ENCODE peak calls at places on chromosomes 3 and 15, in four cellular contexts. W is H1, V is mesenchymal stem cell, P is transverse colon. Z is an unnamed sample.
A peak's percentile ranks its signal among the peaks of the same experiment; 100 is the strongest.

GRCh38 chr3:127589600-127590281 is 792 bp downstream of the TPRA1 start:
- DNase-seq in W (peak; percentile 61), V (peak; percentile 33), P (peak; percentile 19), Z (no peak)

GRCh38 chr3:186307594-186307993 is 54.4 kb downstream of the DGKG start:
- DNase-seq in W (no peak), V (peak; percentile 63), P (no peak), Z (no peak)

GRCh38 chr3:121493431-121493830 is 52.4 kb downstream of the POLQ start:
- DNase-seq in W (no peak), V (no peak), P (no peak), Z (no peak)

GRCh38 chr3:146589899-146590508 is 15.1 kb downstream of the PLSCR5 start:
- DNase-seq in W (no peak), V (peak; percentile 53), P (peak; percentile 12), Z (no peak)

GRCh38 chr3:66432767-66433521 is 67.9 kb downstream of the LRIG1 start:
- DNase-seq in W (no peak), V (no peak), P (no peak), Z (no peak)

GRCh38 chr3:184602406-184603155 is 41.0 kb downstream of the EPHB3 start:
- DNase-seq in W (peak; percentile 66), V (peak; percentile 34), P (no peak), Z (no peak)

GRCh38 chr3:165837058-165837525 is at the start of gene BCHE:
- DNase-seq in W (no peak), V (peak; percentile 76), P (no peak), Z (no peak)

GRCh38 chr3:10205461-10206165 is 40.9 kb downstream of the IRAK2 start:
- DNase-seq in W (no peak), V (peak; percentile 85), P (no peak), Z (no peak)

GRCh38 chr15:41838400-41838897 is at the start of gene PLA2G4B:
- DNase-seq in W (no peak), V (no peak), P (peak; percentile 82), Z (peak; percentile 68)

GRCh38 chr3:72888546-72889309 is 882 bp downstream of the GXYLT2 start:
- DNase-seq in W (peak; percentile 53), V (peak; percentile 58), P (peak; percentile 39), Z (no peak)

GRCh38 chr3:151210676-151211381 is 7.8 kb upstream of the GPR171 start:
- DNase-seq in W (no peak), V (no peak), P (peak; percentile 36), Z (no peak)

GRCh38 chr3:149343951-149344350 is 10.5 kb upstream of the TM4SF18 start:
- DNase-seq in W (no peak), V (no peak), P (no peak), Z (no peak)
- H3K27ac ChIP-seq in W (no peak overlapping the region), V (no peak overlapping the region), P (no peak overlapping the region), Z (no peak overlapping the region)

GRCh38 chr3:13480340-13481318 is 523 bp downstream of the HDAC11 start:
- DNase-seq in W (no peak), V (peak; percentile 34), P (peak; percentile 50), Z (no peak)
- H3K27ac ChIP-seq in W (no peak overlapping the region), V (no peak overlapping the region), P (peak overlapping the region; percentile 92), Z (no peak overlapping the region)

DNA sequence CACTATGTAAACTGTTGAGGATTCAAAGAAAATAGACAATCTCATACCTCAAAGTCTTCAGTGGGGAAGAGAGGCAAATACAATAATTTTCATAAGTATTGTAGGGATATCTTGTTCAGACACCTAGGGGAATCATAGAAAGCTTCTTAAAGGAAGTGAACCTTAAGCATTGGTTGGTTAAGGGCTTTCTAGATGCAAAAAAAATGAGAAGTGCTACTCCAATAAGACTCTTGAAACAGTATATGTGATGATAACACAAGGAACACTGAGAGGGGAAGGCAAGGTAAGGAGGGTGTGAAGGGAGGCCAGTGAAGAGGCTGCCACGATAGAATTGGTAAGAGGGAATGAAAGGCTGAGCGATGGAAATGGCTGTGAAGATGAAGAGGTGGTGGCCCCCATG is 104.1 kb downstream of the TPRG1 start:
- DNase-seq in W (no peak), V (no peak), P (no peak), Z (no peak)
- H3K27ac ChIP-seq in W (no peak overlapping the region), V (no peak overlapping the region), P (no peak overlapping the region), Z (peak overlapping the region; percentile 84)

GRCh38 chr3:2510746-2511145 is 412.1 kb downstream of the CNTN4 start:
- DNase-seq in W (no peak), V (no peak), P (no peak), Z (no peak)
- H3K27ac ChIP-seq in W (no peak overlapping the region), V (no peak overlapping the region), P (no peak overlapping the region), Z (no peak overlapping the region)

GRCh38 chr3:30253832-30254231 is 352.6 kb upstream of the TGFBR2 start:
- DNase-seq in W (no peak), V (no peak), P (no peak), Z (no peak)

GRCh38 chr3:30259730-30260129 is 346.7 kb upstream of the TGFBR2 start:
- DNase-seq in W (no peak), V (no peak), P (no peak), Z (no peak)

GRCh38 chr3:30258426-30259392 is 347.7 kb upstream of the TGFBR2 start:
- DNase-seq in W (no peak), V (peak; percentile 32), P (no peak), Z (no peak)

GRCh38 chr3:30260747-30261146 is 345.7 kb upstream of the TGFBR2 start:
- DNase-seq in W (no peak), V (no peak), P (no peak), Z (no peak)

GRCh38 chr3:30256474-30256873 is 349.9 kb upstream of the TGFBR2 start:
- DNase-seq in W (no peak), V (peak; percentile 73), P (no peak), Z (no peak)
- H3K27ac ChIP-seq in W (no peak overlapping the region), V (no peak overlapping the region), P (no peak overlapping the region), Z (no peak overlapping the region)

GRCh38 chr15:31326729-31327673 is at the start of gene KLF13:
- DNase-seq in W (no peak), V (peak; percentile 72), P (peak; percentile 76), Z (peak; percentile 34)

GRCh38 chr15:31324739-31325431 is 1.8 kb upstream of the KLF13 start:
- DNase-seq in W (no peak), V (no peak), P (no peak), Z (no peak)

GRCh38 chr15:31327674-31328424 is 1.2 kb downstream of the KLF13 start:
- DNase-seq in W (peak; percentile 70), V (peak; percentile 52), P (peak; percentile 82), Z (no peak)

GRCh38 chr15:31325432-31325975 is 1.1 kb upstream of the KLF13 start:
- DNase-seq in W (no peak), V (no peak), P (peak; percentile 77), Z (no peak)

GRCh38 chr15:31325976-31326728 is 483 bp upstream of the KLF13 start:
- DNase-seq in W (peak; percentile 99), V (peak; percentile 97), P (peak; percentile 99), Z (peak; percentile 92)
- H3K27ac ChIP-seq in W (peak overlapping the region; percentile 55), V (peak overlapping the region; percentile 52), P (peak overlapping the region; percentile 100), Z (peak overlapping the region; percentile 95)

GRCh38 chr3:156341324-156341723 is 213.6 kb downstream of the SSR3 start:
- DNase-seq in W (no peak), V (no peak), P (no peak), Z (no peak)
- H3K27ac ChIP-seq in W (no peak overlapping the region), V (no peak overlapping the region), P (no peak overlapping the region), Z (no peak overlapping the region)

DNA sequence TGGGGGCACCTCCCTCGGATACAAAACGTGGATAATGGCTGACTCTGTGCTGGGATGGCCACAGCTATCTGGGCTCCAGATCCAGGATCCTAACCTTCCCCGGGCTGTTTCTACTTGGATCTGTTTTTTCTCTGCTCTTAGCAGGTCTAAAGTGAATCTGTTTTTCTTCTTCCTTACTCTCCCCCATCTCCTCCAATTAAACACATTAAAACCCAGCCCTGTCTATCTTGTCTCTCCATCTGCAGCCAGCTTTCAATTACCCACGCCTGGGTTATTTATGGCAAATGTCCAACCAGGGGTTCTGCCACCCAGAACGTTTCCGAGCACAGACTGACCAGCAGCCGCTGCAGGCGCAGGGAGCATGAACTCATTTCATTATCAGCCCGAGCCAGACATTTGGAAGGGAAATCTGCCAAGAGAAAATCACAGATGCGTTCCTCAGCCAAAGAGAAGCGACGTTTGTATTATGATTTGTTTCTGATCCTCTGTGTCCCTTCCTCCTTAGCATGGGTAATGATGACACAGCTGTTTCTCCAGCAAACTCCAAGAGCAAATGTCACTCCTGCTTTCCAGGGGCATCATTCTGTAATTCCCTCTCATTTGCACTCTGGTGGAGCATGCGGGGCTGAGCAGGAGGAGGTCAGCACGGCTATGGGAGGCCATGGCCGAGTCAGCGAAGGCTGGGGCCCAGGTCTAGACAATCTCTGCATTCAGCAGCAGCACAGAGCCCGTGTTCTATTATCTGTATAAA is 42.0 kb downstream of the UMPS start:
- DNase-seq in W (no peak), V (peak; percentile 90), P (no peak), Z (no peak)
- H3K27ac ChIP-seq in W (no peak overlapping the region), V (peak overlapping the region; percentile 78), P (peak overlapping the region; percentile 72), Z (no peak overlapping the region)

GRCh38 chr15:101459579-101460300 is 29.8 kb downstream of the PCSK6 start:
- DNase-seq in W (no peak), V (no peak), P (no peak), Z (no peak)

GRCh38 chr15:101461097-101461496 is 28.4 kb downstream of the PCSK6 start:
- DNase-seq in W (no peak), V (no peak), P (no peak), Z (no peak)

GRCh38 chr15:101458158-101458895 is 31.2 kb downstream of the PCSK6 start:
- DNase-seq in W (no peak), V (no peak), P (no peak), Z (no peak)

GRCh38 chr15:101456079-101456791 is 33.3 kb downstream of the PCSK6 start:
- DNase-seq in W (no peak), V (no peak), P (no peak), Z (no peak)

DNA sequence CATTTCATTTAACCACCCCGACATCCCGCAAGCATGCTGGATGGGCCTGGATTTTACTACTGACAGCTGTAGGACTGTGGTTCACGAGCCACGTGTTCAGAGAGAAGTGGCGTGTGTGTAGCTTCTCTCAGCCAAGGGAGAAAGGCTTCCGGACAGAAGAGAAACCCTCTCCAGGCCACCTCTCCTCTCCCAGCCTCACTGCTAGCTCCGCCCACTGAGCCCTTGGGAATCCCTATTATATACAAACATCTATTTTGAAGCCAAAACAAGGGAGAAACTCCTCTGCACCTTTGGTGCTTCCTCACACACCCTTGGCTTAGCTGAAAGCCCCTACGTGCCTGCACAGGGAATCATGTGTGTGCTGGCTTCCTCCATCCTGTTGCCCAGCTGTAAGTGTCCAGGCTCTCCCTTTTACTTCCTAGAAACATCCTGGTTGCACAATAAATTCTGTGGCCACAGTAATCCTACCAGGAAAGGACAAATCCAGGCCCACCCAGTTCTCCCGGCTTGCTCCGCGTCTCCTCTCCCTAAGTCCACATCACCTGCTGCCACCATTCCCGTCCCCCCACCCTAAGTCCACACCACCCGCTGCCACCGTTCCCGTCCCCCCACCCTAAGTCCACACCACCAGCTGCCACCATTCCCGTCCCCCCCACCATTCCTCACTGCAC is 30.5 kb downstream of the PCSK6 start:
- DNase-seq in W (no peak), V (peak; percentile 78), P (no peak), Z (no peak)
- H3K27ac ChIP-seq in W (no peak overlapping the region), V (no peak overlapping the region), P (peak overlapping the region; percentile 31), Z (no peak overlapping the region)

Z was measured in epithelial cell of prostate.